ENCODE peak calls at places on chromosomes 13 and 19, in four cellular contexts. One of them, this sample, is unnamed. For H3K4me1, the result is how much of the 10 kb centered on the place peaks cover.

GRCh38 chr13:39451860-39452301 is 151.1 kb downstream of the LHFPL6 start:
- DNase-seq in CD8-positive, alpha-beta T cell: no peak
- DNase-seq in right lobe of liver: no peak
- DNase-seq in naive thymus-derived CD4-positive, alpha-beta T cell: no peak
- DNase-seq in this sample: no peak

GRCh38 chr13:40096357-40096911 is 441.0 kb downstream of the COG6 start:
- DNase-seq in naive thymus-derived CD4-positive, alpha-beta T cell: peak
- DNase-seq in right lobe of liver: no peak
- DNase-seq in CD8-positive, alpha-beta T cell: no peak
- DNase-seq in this sample: no peak

GRCh38 chr19:48659768-48660167 is 13.0 kb downstream of the NTN5 start:
- DNase-seq in naive thymus-derived CD4-positive, alpha-beta T cell: no peak
- DNase-seq in right lobe of liver: no peak
- DNase-seq in CD8-positive, alpha-beta T cell: no peak
- DNase-seq in this sample: no peak

GRCh38 chr19:10501971-10502523 is 1.1 kb downstream of the KEAP1 start:
- DNase-seq in naive thymus-derived CD4-positive, alpha-beta T cell: no peak
- DNase-seq in right lobe of liver: peak
- DNase-seq in CD8-positive, alpha-beta T cell: no peak
- DNase-seq in this sample: peak

GRCh38 chr19:6494438-6495036 is 7.6 kb downstream of the TUBB4A start:
- DNase-seq in naive thymus-derived CD4-positive, alpha-beta T cell: no peak
- DNase-seq in CD8-positive, alpha-beta T cell: no peak
- DNase-seq in right lobe of liver: no peak
- DNase-seq in this sample: no peak

GRCh38 chr19:52248256-52248655 is 21.1 kb upstream of the ZNF766 start:
- DNase-seq in naive thymus-derived CD4-positive, alpha-beta T cell: peak
- DNase-seq in CD8-positive, alpha-beta T cell: peak
- DNase-seq in right lobe of liver: no peak
- DNase-seq in this sample: peak

GRCh38 chr19:47232422-47233211 is 1.6 kb upstream of the BBC3 start:
- DNase-seq in naive thymus-derived CD4-positive, alpha-beta T cell: no peak
- DNase-seq in CD8-positive, alpha-beta T cell: no peak
- DNase-seq in right lobe of liver: no peak
- DNase-seq in this sample: no peak

GRCh38 chr13:95115525-95115924 is 185.7 kb downstream of the ABCC4 start:
- DNase-seq in right lobe of liver: no peak
- DNase-seq in naive thymus-derived CD4-positive, alpha-beta T cell: no peak
- DNase-seq in CD8-positive, alpha-beta T cell: no peak
- DNase-seq in this sample: no peak

GRCh38 chr13:22012676-22013075 is 341.8 kb downstream of the FGF9 start:
- DNase-seq in right lobe of liver: no peak
- DNase-seq in naive thymus-derived CD4-positive, alpha-beta T cell: no peak
- DNase-seq in CD8-positive, alpha-beta T cell: no peak
- DNase-seq in this sample: no peak

GRCh38 chr19:47145639-47146486 is 15.2 kb downstream of the SAE1 start:
- DNase-seq in naive thymus-derived CD4-positive, alpha-beta T cell: peak
- DNase-seq in right lobe of liver: no peak
- DNase-seq in CD8-positive, alpha-beta T cell: no peak
- DNase-seq in this sample: no peak

GRCh38 chr13:20401586-20401957 is 124.1 kb downstream of the CRYL1 start:
- DNase-seq in right lobe of liver: no peak
- DNase-seq in naive thymus-derived CD4-positive, alpha-beta T cell: no peak
- DNase-seq in CD8-positive, alpha-beta T cell: no peak
- DNase-seq in this sample: no peak

GRCh38 chr19:13959962-13960862 is 7.9 kb downstream of the DCAF15 start:
- DNase-seq in CD8-positive, alpha-beta T cell: no peak
- DNase-seq in right lobe of liver: no peak
- DNase-seq in naive thymus-derived CD4-positive, alpha-beta T cell: no peak
- DNase-seq in this sample: peak

GRCh38 chr13:110492299-110493160 is 69.0 kb downstream of the RAB20 start:
- DNase-seq in naive thymus-derived CD4-positive, alpha-beta T cell: no peak
- DNase-seq in right lobe of liver: peak
- DNase-seq in CD8-positive, alpha-beta T cell: no peak
- DNase-seq in this sample: no peak

GRCh38 chr13:79481685-79482052 is 714 bp downstream of the NDFIP2 start:
- DNase-seq in naive thymus-derived CD4-positive, alpha-beta T cell: peak
- DNase-seq in CD8-positive, alpha-beta T cell: no peak
- DNase-seq in right lobe of liver: no peak
- DNase-seq in this sample: no peak

GRCh38 chr19:38666662-38667448 is 19.4 kb downstream of the ACTN4 start:
- DNase-seq in right lobe of liver: no peak
- DNase-seq in naive thymus-derived CD4-positive, alpha-beta T cell: no peak
- DNase-seq in CD8-positive, alpha-beta T cell: no peak
- DNase-seq in this sample: no peak

GRCh38 chr19:55930996-55931515 is 1.1 kb downstream of the NLRP13 start:
- DNase-seq in naive thymus-derived CD4-positive, alpha-beta T cell: no peak
- DNase-seq in CD8-positive, alpha-beta T cell: no peak
- DNase-seq in right lobe of liver: no peak
- DNase-seq in this sample: no peak

GRCh38 chr13:113479179-113479578 is 11.3 kb downstream of the DCUN1D2 start:
- DNase-seq in naive thymus-derived CD4-positive, alpha-beta T cell: no peak
- DNase-seq in CD8-positive, alpha-beta T cell: no peak
- DNase-seq in right lobe of liver: no peak
- DNase-seq in this sample: no peak

GRCh38 chr19:901216-902092 is 8.2 kb downstream of the RNU6-9 start:
- DNase-seq in naive thymus-derived CD4-positive, alpha-beta T cell: no peak
- DNase-seq in right lobe of liver: no peak
- DNase-seq in CD8-positive, alpha-beta T cell: no peak
- DNase-seq in this sample: no peak

GRCh38 chr19:6739884-6740588 is 556 bp downstream of the TRIP10 start:
- DNase-seq in naive thymus-derived CD4-positive, alpha-beta T cell: no peak
- DNase-seq in CD8-positive, alpha-beta T cell: no peak
- DNase-seq in right lobe of liver: peak
- DNase-seq in this sample: no peak

GRCh38 chr13:40233731-40234195 is 432.7 kb downstream of the FOXO1 start:
- DNase-seq in naive thymus-derived CD4-positive, alpha-beta T cell: no peak
- DNase-seq in right lobe of liver: no peak
- DNase-seq in CD8-positive, alpha-beta T cell: no peak
- DNase-seq in this sample: no peak

GRCh38 chr19:23913931-23914330 is 755 bp upstream of the ZNF726 start:
- DNase-seq in right lobe of liver: no peak
- DNase-seq in naive thymus-derived CD4-positive, alpha-beta T cell: no peak
- DNase-seq in CD8-positive, alpha-beta T cell: no peak
- DNase-seq in this sample: no peak

GRCh38 chr19:2492870-2493269 is 16.9 kb downstream of the GADD45B start:
- DNase-seq in CD8-positive, alpha-beta T cell: no peak
- DNase-seq in right lobe of liver: no peak
- DNase-seq in naive thymus-derived CD4-positive, alpha-beta T cell: no peak
- DNase-seq in this sample: peak

GRCh38 chr19:2488405-2488941 is 12.5 kb downstream of the GADD45B start:
- DNase-seq in right lobe of liver: no peak
- DNase-seq in naive thymus-derived CD4-positive, alpha-beta T cell: no peak
- DNase-seq in CD8-positive, alpha-beta T cell: no peak
- DNase-seq in this sample: no peak

GRCh38 chr19:2490659-2491058 is 14.7 kb downstream of the GADD45B start:
- DNase-seq in right lobe of liver: no peak
- DNase-seq in CD8-positive, alpha-beta T cell: no peak
- DNase-seq in naive thymus-derived CD4-positive, alpha-beta T cell: no peak
- DNase-seq in this sample: no peak

GRCh38 chr19:2488942-2489731 is 13.2 kb downstream of the GADD45B start:
- DNase-seq in naive thymus-derived CD4-positive, alpha-beta T cell: no peak
- DNase-seq in CD8-positive, alpha-beta T cell: no peak
- DNase-seq in right lobe of liver: peak
- DNase-seq in this sample: no peak

GRCh38 chr19:2491130-2491801 is 15.3 kb downstream of the GADD45B start:
- DNase-seq in right lobe of liver: no peak
- DNase-seq in CD8-positive, alpha-beta T cell: no peak
- DNase-seq in naive thymus-derived CD4-positive, alpha-beta T cell: no peak
- DNase-seq in this sample: no peak
- H3K4me1 ChIP-seq in right lobe of liver: under half
- H3K4me1 ChIP-seq in CD8-positive, alpha-beta T cell: under half
- H3K4me1 ChIP-seq in naive thymus-derived CD4-positive, alpha-beta T cell: under half
- H3K4me1 ChIP-seq in this sample: under half

DNA sequence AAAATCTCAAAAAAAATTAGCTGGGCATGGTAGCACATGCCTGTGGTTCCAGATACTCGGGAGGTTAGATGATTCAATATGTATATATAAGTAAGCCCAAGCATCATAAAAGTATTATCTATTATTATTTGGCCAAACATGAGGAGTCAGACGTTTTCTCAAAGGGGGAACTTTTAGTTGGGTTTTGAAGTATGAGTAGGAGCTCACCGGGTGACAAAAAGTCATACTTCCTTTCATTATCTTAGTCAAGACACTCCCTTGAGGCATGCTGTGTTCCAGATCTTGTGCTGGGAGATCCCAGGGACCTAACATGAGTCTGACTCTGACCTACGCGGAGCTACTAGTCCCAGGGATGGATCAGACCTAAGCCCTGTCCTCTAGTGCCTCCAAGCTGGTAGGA is 8.2 kb upstream of the MYH14 start:
- DNase-seq in right lobe of liver: no peak
- DNase-seq in naive thymus-derived CD4-positive, alpha-beta T cell: no peak
- DNase-seq in CD8-positive, alpha-beta T cell: no peak
- DNase-seq in this sample: no peak
- H3K4me1 ChIP-seq in right lobe of liver: under half
- H3K4me1 ChIP-seq in naive thymus-derived CD4-positive, alpha-beta T cell: under half
- H3K4me1 ChIP-seq in CD8-positive, alpha-beta T cell: under half
- H3K4me1 ChIP-seq in this sample: under half

DNA sequence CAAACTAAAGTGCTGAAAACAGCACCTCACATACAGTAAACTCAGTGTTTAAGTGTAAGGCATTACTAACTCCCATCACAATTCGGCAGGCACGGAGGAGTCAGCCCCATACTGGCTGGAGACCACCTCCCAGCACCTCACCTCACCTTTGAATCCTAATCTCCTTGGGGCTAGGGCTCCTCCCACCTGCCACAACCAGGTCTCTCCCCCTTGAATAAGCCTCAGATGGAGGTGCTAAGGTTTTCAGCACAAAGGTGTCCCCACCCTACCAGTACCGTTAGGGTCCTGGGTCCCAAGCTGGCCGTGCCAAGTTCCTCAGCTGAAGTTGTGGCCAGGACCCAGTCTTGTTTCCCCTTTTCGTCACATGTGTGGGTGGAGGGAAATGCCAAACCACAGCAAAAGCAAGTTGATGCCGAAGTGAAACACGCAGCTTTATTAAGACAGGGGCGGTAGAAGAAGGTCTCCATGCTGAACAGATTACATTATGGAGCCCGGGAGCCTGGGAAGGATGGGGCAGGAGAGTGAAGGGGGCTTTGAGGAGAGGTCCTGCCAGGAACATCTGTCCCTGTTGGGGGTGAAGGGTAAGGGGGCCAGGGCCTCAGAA is at the start of gene IGFLR1:
- DNase-seq in right lobe of liver: no peak
- DNase-seq in naive thymus-derived CD4-positive, alpha-beta T cell: peak
- DNase-seq in CD8-positive, alpha-beta T cell: no peak
- DNase-seq in this sample: no peak
- H3K4me1 ChIP-seq in right lobe of liver: under half
- H3K4me1 ChIP-seq in naive thymus-derived CD4-positive, alpha-beta T cell: under half
- H3K4me1 ChIP-seq in CD8-positive, alpha-beta T cell: half or more
- H3K4me1 ChIP-seq in this sample: half or more

DNA sequence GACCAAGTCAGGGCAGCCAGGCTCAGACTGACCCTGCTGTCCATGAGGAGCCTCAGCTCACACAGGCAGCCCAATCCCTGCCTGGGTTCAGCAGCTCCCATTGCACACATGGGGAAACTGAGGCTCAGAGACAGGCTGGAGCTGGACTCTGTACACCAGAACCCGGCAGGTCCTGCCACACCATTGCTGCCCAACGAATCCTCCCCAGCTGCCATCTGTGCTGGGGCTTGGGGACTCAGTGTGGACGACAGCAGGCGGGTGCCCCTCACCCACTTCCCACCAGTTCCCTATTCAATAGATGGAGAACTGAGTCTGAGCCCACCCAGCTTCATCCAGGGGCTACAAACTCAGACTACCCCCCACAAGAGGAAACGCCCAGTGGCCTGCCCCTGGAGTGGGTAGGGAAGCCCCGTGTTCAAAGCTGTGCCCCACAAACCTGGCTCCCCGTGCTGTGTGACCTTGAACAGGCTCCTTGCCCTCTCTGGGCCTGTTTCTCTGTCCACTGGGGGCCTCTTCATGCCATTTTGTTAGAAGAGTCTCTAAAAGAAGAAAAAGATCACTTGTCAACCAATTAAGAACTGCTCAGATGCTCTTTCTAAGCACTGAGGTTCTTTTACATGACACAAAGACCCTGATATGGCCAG is 50.8 kb downstream of the AP1M1 start:
- DNase-seq in naive thymus-derived CD4-positive, alpha-beta T cell: no peak
- DNase-seq in right lobe of liver: no peak
- DNase-seq in CD8-positive, alpha-beta T cell: no peak
- DNase-seq in this sample: no peak
- H3K4me1 ChIP-seq in naive thymus-derived CD4-positive, alpha-beta T cell: under half
- H3K4me1 ChIP-seq in right lobe of liver: under half
- H3K4me1 ChIP-seq in CD8-positive, alpha-beta T cell: under half
- H3K4me1 ChIP-seq in this sample: under half

DNA sequence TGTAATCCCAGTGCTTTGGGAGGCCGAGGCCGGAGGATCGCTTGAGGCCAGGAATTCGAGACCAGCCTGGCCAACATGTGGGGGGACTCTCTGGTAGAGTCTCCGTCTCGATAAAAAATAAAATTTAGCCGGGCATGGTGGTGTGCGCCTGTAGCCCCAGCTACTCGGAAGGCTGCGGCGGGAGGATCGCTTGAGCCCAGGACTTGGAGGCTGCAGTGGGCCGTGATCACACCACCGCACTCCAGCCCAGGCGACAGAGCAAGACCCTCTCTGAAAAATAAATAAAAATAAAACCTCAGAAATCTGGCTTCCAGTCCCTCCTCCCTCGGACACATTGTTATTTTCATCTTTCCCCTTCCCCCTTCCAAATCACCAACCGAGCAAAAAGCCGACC is 332 bp downstream of the IRGQ start:
- DNase-seq in naive thymus-derived CD4-positive, alpha-beta T cell: no peak
- DNase-seq in CD8-positive, alpha-beta T cell: no peak
- DNase-seq in right lobe of liver: no peak
- DNase-seq in this sample: no peak
- H3K4me1 ChIP-seq in naive thymus-derived CD4-positive, alpha-beta T cell: under half
- H3K4me1 ChIP-seq in CD8-positive, alpha-beta T cell: under half
- H3K4me1 ChIP-seq in right lobe of liver: under half
- H3K4me1 ChIP-seq in this sample: under half

DNA sequence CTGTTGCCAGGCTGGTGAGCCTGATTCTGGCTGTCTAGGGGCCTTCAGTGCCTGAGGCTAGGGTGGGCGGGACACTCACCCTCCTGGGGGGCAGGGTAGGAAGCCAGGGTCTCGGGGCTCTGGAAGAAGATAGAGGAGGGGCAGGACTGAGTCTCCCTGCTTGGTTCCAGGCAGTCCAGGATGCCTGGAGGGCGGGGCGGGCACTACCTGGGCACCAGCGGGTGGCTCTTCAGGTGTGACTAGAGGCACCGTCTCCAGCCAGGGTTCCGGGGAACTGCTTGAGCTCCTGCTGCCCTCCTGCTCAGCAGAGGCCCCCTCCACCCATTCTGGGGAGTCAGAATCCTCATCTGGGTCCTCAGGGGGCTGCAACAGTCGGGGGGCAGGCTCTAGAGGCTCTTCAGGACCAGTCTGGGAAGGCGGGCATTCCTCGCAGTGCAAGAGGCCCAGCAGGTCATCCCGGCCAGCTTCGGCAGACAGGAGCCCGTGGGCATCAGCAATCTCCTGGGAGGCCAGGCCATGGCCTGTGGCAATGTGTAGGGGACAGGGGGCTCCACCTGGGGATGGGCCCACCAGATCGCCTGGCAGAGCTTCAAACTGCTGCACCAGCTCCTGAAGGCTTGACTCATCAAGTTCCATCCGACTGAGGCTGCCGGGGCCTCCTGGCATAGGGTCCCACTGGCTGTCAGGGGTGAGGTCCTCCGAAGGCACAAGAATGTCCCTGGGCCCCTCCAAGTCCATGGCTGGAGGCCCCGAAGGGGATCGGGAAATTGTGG is 1.8 kb downstream of the APBA3 start:
- DNase-seq in naive thymus-derived CD4-positive, alpha-beta T cell: no peak
- DNase-seq in right lobe of liver: no peak
- DNase-seq in CD8-positive, alpha-beta T cell: no peak
- DNase-seq in this sample: no peak
- H3K4me1 ChIP-seq in naive thymus-derived CD4-positive, alpha-beta T cell: under half
- H3K4me1 ChIP-seq in right lobe of liver: under half
- H3K4me1 ChIP-seq in CD8-positive, alpha-beta T cell: under half
- H3K4me1 ChIP-seq in this sample: under half